ENCODE peak calls at places on chromosomes 12 and 14, in seven cellular contexts. B, N, F, M, Y, A and H are unnamed samples.
A peak's percentile ranks its signal among the peaks of the same experiment; 100 is the strongest.

GRCh38 chr14:91968280-91968679 is 20.8 kb upstream of the FBLN5 start:
- DNase-seq in B (no peak), N (peak; percentile 22), F (no peak), M (no peak), Y (no peak), A (no peak), H (peak; percentile 74)

GRCh38 chr12:12685305-12685704 is 10.7 kb downstream of the GPR19 start:
- DNase-seq in B (peak; percentile 53), N (no peak), F (no peak), M (no peak), Y (no peak), A (no peak), H (no peak)

GRCh38 chr12:123075092-123075491 is 75.8 kb downstream of the PITPNM2 start:
- DNase-seq in B (no peak), N (no peak), F (no peak), M (no peak), Y (no peak), A (no peak), H (peak; percentile 50)

GRCh38 chr12:108712164-108712924 is 19.0 kb downstream of the CORO1C start:
- DNase-seq in B (no peak), N (no peak), F (no peak), M (no peak), Y (no peak), A (no peak), H (no peak)

GRCh38 chr12:64746663-64747062 is 12.5 kb downstream of the GNS start:
- DNase-seq in B (no peak), N (no peak), F (no peak), M (no peak), Y (no peak), A (no peak), H (no peak)

GRCh38 chr12:14768823-14769405 is 34.4 kb downstream of the WBP11 start:
- DNase-seq in B (peak; percentile 15), N (no peak), F (no peak), M (no peak), Y (peak; percentile 18), A (no peak), H (peak; percentile 81)

GRCh38 chr12:24562761-24563392 is 386.0 kb downstream of the BCAT1 start:
- DNase-seq in B (peak; percentile 45), N (no peak), F (peak; percentile 58), M (peak; percentile 12), Y (peak; percentile 63), A (peak; percentile 61), H (peak; percentile 2)

GRCh38 chr12:121925361-121925725 is 7.0 kb downstream of the CFAP251 start:
- DNase-seq in B (no peak), N (no peak), F (no peak), M (no peak), Y (no peak), A (no peak), H (no peak)

GRCh38 chr12:126064028-126064427 is 998.8 kb downstream of the AACS start:
- DNase-seq in B (no peak), N (no peak), F (no peak), M (no peak), Y (no peak), A (no peak), H (no peak)

GRCh38 chr12:31958601-31959000 is 614 bp upstream of the RESF1 start:
- DNase-seq in B (no peak), N (no peak), F (no peak), M (no peak), Y (no peak), A (peak; percentile 39), H (no peak)

GRCh38 chr12:124632510-124632909 is 65.1 kb upstream of the NCOR2 start:
- DNase-seq in B (no peak), N (no peak), F (no peak), M (no peak), Y (no peak), A (peak; percentile 58), H (no peak)

GRCh38 chr12:56718167-56718566 is 6.9 kb downstream of the NACA start:
- DNase-seq in B (no peak), N (no peak), F (no peak), M (no peak), Y (no peak), A (no peak), H (no peak)

GRCh38 chr12:60279224-60279623 is 683.4 kb downstream of the SLC16A7 start:
- DNase-seq in B (no peak), N (no peak), F (no peak), M (no peak), Y (no peak), A (no peak), H (no peak)

GRCh38 chr12:49549735-49550710 is 11.2 kb downstream of the KCNH3 start:
- DNase-seq in B (no peak), N (no peak), F (no peak), M (no peak), Y (no peak), A (no peak), H (no peak)

GRCh38 chr12:28498850-28499249 is 308.6 kb downstream of the CCDC91 start:
- DNase-seq in B (no peak), N (no peak), F (no peak), M (no peak), Y (no peak), A (no peak), H (no peak)

GRCh38 chr14:83309211-83309610 is 1775.6 kb upstream of the SEL1L start:
- DNase-seq in B (no peak), N (no peak), F (no peak), M (no peak), Y (no peak), A (no peak), H (no peak)
- TF ChIP-seq CTCF in B (no peak), N (no peak), F (no peak), M (no peak), Y (no peak), A (no peak), H (no peak)

GRCh38 chr14:22131749-22132476 is 457.1 kb downstream of the DAD1 start:
- DNase-seq in B (peak; percentile 59), N (peak; percentile 17), F (no peak), M (no peak), Y (no peak), A (peak; percentile 37), H (peak; percentile 47)
- TF ChIP-seq CTCF in B (peak; percentile 66), N (peak; percentile 9), F (peak; percentile 17), M (no peak), Y (no peak), A (peak; percentile 44), H (peak; percentile 34)

GRCh38 chr12:6058481-6059161 is 65.8 kb downstream of the VWF start:
- DNase-seq in B (no peak), N (no peak), F (no peak), M (no peak), Y (no peak), A (no peak), H (no peak)

GRCh38 chr12:6056406-6057211 is 67.9 kb downstream of the VWF start:
- DNase-seq in B (peak; percentile 70), N (no peak), F (peak; percentile 43), M (no peak), Y (no peak), A (peak; percentile 76), H (peak; percentile 63)

GRCh38 chr12:6059860-6060565 is 64.5 kb downstream of the VWF start:
- DNase-seq in B (no peak), N (no peak), F (no peak), M (no peak), Y (no peak), A (no peak), H (no peak)

GRCh38 chr12:6059221-6059620 is 65.2 kb downstream of the VWF start:
- DNase-seq in B (no peak), N (no peak), F (no peak), M (no peak), Y (no peak), A (no peak), H (no peak)

DNA sequence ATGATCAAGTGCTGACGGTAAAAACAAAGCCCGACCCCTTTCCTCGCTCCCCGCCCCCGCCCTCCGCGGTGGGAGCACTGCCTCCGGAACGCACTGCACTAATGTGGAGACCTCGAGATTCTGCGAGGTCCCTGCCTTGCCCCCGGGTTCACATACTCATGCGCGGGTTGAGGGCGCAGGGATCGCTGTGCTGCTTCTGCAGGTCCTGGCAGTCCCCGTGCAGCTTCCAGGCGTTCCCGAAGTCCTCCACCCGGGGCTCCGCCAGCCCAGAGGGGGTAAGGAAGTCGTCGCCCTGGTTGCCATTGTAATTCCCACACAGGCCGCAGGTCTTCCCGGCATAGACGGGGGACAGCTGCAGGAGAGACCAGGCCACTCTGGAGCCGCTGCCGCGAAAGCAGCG is 66.8 kb downstream of the VWF start:
- DNase-seq in B (peak; percentile 78), N (no peak), F (no peak), M (no peak), Y (no peak), A (no peak), H (no peak)
- TF ChIP-seq CTCF in B (no peak), N (no peak), F (no peak), M (no peak), Y (no peak), A (no peak), H (no peak)

GRCh38 chr12:46384451-46385301 is 12.1 kb upstream of the SLC38A2 start:
- DNase-seq in B (no peak), N (no peak), F (no peak), M (no peak), Y (no peak), A (no peak), H (no peak)

GRCh38 chr12:46382974-46383653 is 10.5 kb upstream of the SLC38A2 start:
- DNase-seq in B (peak; percentile 90), N (peak; percentile 86), F (peak; percentile 91), M (peak; percentile 73), Y (peak; percentile 99), A (peak; percentile 98), H (peak; percentile 95)

GRCh38 chr12:46385439-46385838 is 12.9 kb upstream of the SLC38A2 start:
- DNase-seq in B (no peak), N (no peak), F (no peak), M (no peak), Y (no peak), A (peak; percentile 28), H (no peak)

GRCh38 chr12:46382425-46382973 is 9.9 kb upstream of the SLC38A2 start:
- DNase-seq in B (no peak), N (no peak), F (no peak), M (no peak), Y (no peak), A (no peak), H (no peak)

GRCh38 chr12:46383654-46384450 is 11.3 kb upstream of the SLC38A2 start:
- DNase-seq in B (no peak), N (peak; percentile 55), F (peak; percentile 43), M (no peak), Y (peak; percentile 95), A (peak; percentile 82), H (peak; percentile 87)
- TF ChIP-seq CTCF in B (no peak), N (no peak), F (no peak), M (no peak), Y (no peak), A (no peak), H (no peak)